ENCODE peak calls at places on chromosomes 12 and 14, in nine cellular contexts. One of them, this sample, is unnamed.

GRCh38 chr12:41234672-41235071 is 46.6 kb downstream of the PDZRN4 start:
- DNase-seq in esophagus muscularis mucosa: no peak
- DNase-seq in GM12865: no peak
- DNase-seq in dorsolateral prefrontal cortex: no peak
- DNase-seq in PC-3: no peak
- DNase-seq in AG04450: no peak
- DNase-seq in heart right ventricle: no peak
- DNase-seq in nephron progenitor cell: peak; percentile 24
- DNase-seq in adrenal gland: no peak
- DNase-seq in this sample: no peak

GRCh38 chr12:53624956-53625355 is 1.2 kb downstream of the ATF7 start:
- DNase-seq in esophagus muscularis mucosa: peak; percentile 64
- DNase-seq in GM12865: no peak
- DNase-seq in dorsolateral prefrontal cortex: no peak
- DNase-seq in PC-3: no peak
- DNase-seq in AG04450: no peak
- DNase-seq in heart right ventricle: no peak
- DNase-seq in nephron progenitor cell: no peak
- DNase-seq in adrenal gland: no peak
- DNase-seq in this sample: no peak

GRCh38 chr12:30613119-30613830 is 82.4 kb downstream of the IPO8 start:
- DNase-seq in esophagus muscularis mucosa: no peak
- DNase-seq in GM12865: no peak
- DNase-seq in dorsolateral prefrontal cortex: no peak
- DNase-seq in PC-3: no peak
- DNase-seq in AG04450: no peak
- DNase-seq in heart right ventricle: no peak
- DNase-seq in nephron progenitor cell: no peak
- DNase-seq in adrenal gland: no peak
- DNase-seq in this sample: no peak

GRCh38 chr12:105852958-105853357 is 285.8 kb downstream of the NUAK1 start:
- DNase-seq in esophagus muscularis mucosa: no peak
- DNase-seq in GM12865: no peak
- DNase-seq in dorsolateral prefrontal cortex: no peak
- DNase-seq in PC-3: no peak
- DNase-seq in AG04450: no peak
- DNase-seq in heart right ventricle: peak; percentile 20
- DNase-seq in nephron progenitor cell: no peak
- DNase-seq in adrenal gland: no peak
- DNase-seq in this sample: no peak

GRCh38 chr12:12214635-12215131 is 52.2 kb downstream of the LRP6 start:
- DNase-seq in esophagus muscularis mucosa: no peak
- DNase-seq in GM12865: peak; percentile 46
- DNase-seq in dorsolateral prefrontal cortex: no peak
- DNase-seq in PC-3: peak; percentile 51
- DNase-seq in AG04450: no peak
- DNase-seq in heart right ventricle: no peak
- DNase-seq in nephron progenitor cell: no peak
- DNase-seq in adrenal gland: no peak
- DNase-seq in this sample: no peak

GRCh38 chr12:114866331-114866730 is 182.4 kb upstream of the TBX3 start:
- DNase-seq in esophagus muscularis mucosa: no peak
- DNase-seq in GM12865: no peak
- DNase-seq in dorsolateral prefrontal cortex: no peak
- DNase-seq in PC-3: no peak
- DNase-seq in AG04450: no peak
- DNase-seq in heart right ventricle: no peak
- DNase-seq in nephron progenitor cell: no peak
- DNase-seq in adrenal gland: no peak
- DNase-seq in this sample: no peak

GRCh38 chr14:31967669-31967975 is 109.5 kb upstream of the ARHGAP5 start:
- DNase-seq in esophagus muscularis mucosa: no peak
- DNase-seq in GM12865: no peak
- DNase-seq in dorsolateral prefrontal cortex: no peak
- DNase-seq in PC-3: no peak
- DNase-seq in AG04450: no peak
- DNase-seq in heart right ventricle: no peak
- DNase-seq in nephron progenitor cell: no peak
- DNase-seq in adrenal gland: no peak
- DNase-seq in this sample: no peak

GRCh38 chr12:122028601-122029560 is 7.2 kb downstream of the BCL7A start:
- DNase-seq in esophagus muscularis mucosa: no peak
- DNase-seq in GM12865: peak; percentile 74
- DNase-seq in dorsolateral prefrontal cortex: no peak
- DNase-seq in PC-3: no peak
- DNase-seq in AG04450: no peak
- DNase-seq in heart right ventricle: no peak
- DNase-seq in nephron progenitor cell: no peak
- DNase-seq in adrenal gland: no peak
- DNase-seq in this sample: no peak

GRCh38 chr12:28306535-28306934 is 116.3 kb downstream of the CCDC91 start:
- DNase-seq in esophagus muscularis mucosa: no peak
- DNase-seq in GM12865: no peak
- DNase-seq in dorsolateral prefrontal cortex: no peak
- DNase-seq in PC-3: no peak
- DNase-seq in AG04450: no peak
- DNase-seq in heart right ventricle: no peak
- DNase-seq in nephron progenitor cell: no peak
- DNase-seq in adrenal gland: no peak
- DNase-seq in this sample: no peak

GRCh38 chr12:11853126-11853525 is 203.7 kb downstream of the ETV6 start:
- DNase-seq in esophagus muscularis mucosa: no peak
- DNase-seq in GM12865: no peak
- DNase-seq in dorsolateral prefrontal cortex: no peak
- DNase-seq in PC-3: no peak
- DNase-seq in AG04450: no peak
- DNase-seq in heart right ventricle: no peak
- DNase-seq in nephron progenitor cell: no peak
- DNase-seq in adrenal gland: no peak
- DNase-seq in this sample: no peak

GRCh38 chr14:105962532-105962931 is 436.1 kb downstream of the TMEM121 start:
- DNase-seq in esophagus muscularis mucosa: no peak
- DNase-seq in GM12865: no peak
- DNase-seq in dorsolateral prefrontal cortex: no peak
- DNase-seq in PC-3: no peak
- DNase-seq in AG04450: no peak
- DNase-seq in heart right ventricle: no peak
- DNase-seq in nephron progenitor cell: no peak
- DNase-seq in adrenal gland: no peak
- DNase-seq in this sample: no peak

GRCh38 chr14:54322668-54323380 is 74.0 kb upstream of the CDKN3 start:
- DNase-seq in esophagus muscularis mucosa: no peak
- DNase-seq in GM12865: no peak
- DNase-seq in dorsolateral prefrontal cortex: no peak
- DNase-seq in PC-3: no peak
- DNase-seq in AG04450: no peak
- DNase-seq in heart right ventricle: no peak
- DNase-seq in nephron progenitor cell: no peak
- DNase-seq in adrenal gland: no peak
- DNase-seq in this sample: no peak

GRCh38 chr12:2198088-2198501 is 145.3 kb downstream of the CACNA1C start:
- DNase-seq in esophagus muscularis mucosa: no peak
- DNase-seq in GM12865: no peak
- DNase-seq in dorsolateral prefrontal cortex: peak; percentile 50
- DNase-seq in PC-3: no peak
- DNase-seq in AG04450: no peak
- DNase-seq in heart right ventricle: no peak
- DNase-seq in nephron progenitor cell: no peak
- DNase-seq in adrenal gland: no peak
- DNase-seq in this sample: no peak

GRCh38 chr12:51994959-51995358 is 11.8 kb upstream of the TAMALIN start:
- DNase-seq in esophagus muscularis mucosa: no peak
- DNase-seq in GM12865: no peak
- DNase-seq in dorsolateral prefrontal cortex: no peak
- DNase-seq in PC-3: no peak
- DNase-seq in AG04450: no peak
- DNase-seq in heart right ventricle: no peak
- DNase-seq in nephron progenitor cell: no peak
- DNase-seq in adrenal gland: no peak
- DNase-seq in this sample: no peak

GRCh38 chr14:59632381-59632780 is 55.8 kb upstream of the CCDC175 start:
- DNase-seq in esophagus muscularis mucosa: no peak
- DNase-seq in GM12865: peak; percentile 55
- DNase-seq in dorsolateral prefrontal cortex: peak; percentile 52
- DNase-seq in PC-3: peak; percentile 87
- DNase-seq in AG04450: no peak
- DNase-seq in heart right ventricle: no peak
- DNase-seq in nephron progenitor cell: peak; percentile 53
- DNase-seq in adrenal gland: no peak
- DNase-seq in this sample: no peak
- TF ChIP-seq CTCF in esophagus muscularis mucosa: peak; percentile 25
- TF ChIP-seq CTCF in GM12865: peak; percentile 60
- TF ChIP-seq CTCF in dorsolateral prefrontal cortex: peak; percentile 54
- TF ChIP-seq CTCF in PC-3: peak; percentile 100
- TF ChIP-seq CTCF in AG04450: peak; percentile 63
- TF ChIP-seq CTCF in heart right ventricle: no peak
- TF ChIP-seq CTCF in nephron progenitor cell: peak; percentile 61
- TF ChIP-seq CTCF in adrenal gland: peak; percentile 42
- TF ChIP-seq CTCF in this sample: peak; percentile 63

GRCh38 chr12:93591137-93591868 is 18.8 kb downstream of the SOCS2 start:
- DNase-seq in esophagus muscularis mucosa: peak; percentile 94
- DNase-seq in GM12865: peak; percentile 62
- DNase-seq in dorsolateral prefrontal cortex: peak; percentile 66
- DNase-seq in PC-3: peak; percentile 68
- DNase-seq in AG04450: peak; percentile 32
- DNase-seq in heart right ventricle: peak; percentile 81
- DNase-seq in nephron progenitor cell: peak; percentile 55
- DNase-seq in adrenal gland: peak; percentile 92
- DNase-seq in this sample: peak; percentile 23
- TF ChIP-seq CTCF in esophagus muscularis mucosa: no peak
- TF ChIP-seq CTCF in GM12865: no peak
- TF ChIP-seq CTCF in dorsolateral prefrontal cortex: no peak
- TF ChIP-seq CTCF in PC-3: no peak
- TF ChIP-seq CTCF in AG04450: no peak
- TF ChIP-seq CTCF in heart right ventricle: no peak
- TF ChIP-seq CTCF in nephron progenitor cell: no peak
- TF ChIP-seq CTCF in adrenal gland: no peak
- TF ChIP-seq CTCF in this sample: no peak

GRCh38 chr12:19573866-19574265 is 134.6 kb downstream of the AEBP2 start:
- DNase-seq in esophagus muscularis mucosa: no peak
- DNase-seq in GM12865: no peak
- DNase-seq in dorsolateral prefrontal cortex: no peak
- DNase-seq in PC-3: no peak
- DNase-seq in AG04450: no peak
- DNase-seq in heart right ventricle: no peak
- DNase-seq in nephron progenitor cell: no peak
- DNase-seq in adrenal gland: no peak
- DNase-seq in this sample: no peak

GRCh38 chr12:19576421-19576925 is 137.2 kb downstream of the AEBP2 start:
- DNase-seq in esophagus muscularis mucosa: no peak
- DNase-seq in GM12865: no peak
- DNase-seq in dorsolateral prefrontal cortex: no peak
- DNase-seq in PC-3: no peak
- DNase-seq in AG04450: peak; percentile 37
- DNase-seq in heart right ventricle: no peak
- DNase-seq in nephron progenitor cell: no peak
- DNase-seq in adrenal gland: no peak
- DNase-seq in this sample: no peak

GRCh38 chr12:19575307-19576243 is 136.3 kb downstream of the AEBP2 start:
- DNase-seq in esophagus muscularis mucosa: no peak
- DNase-seq in GM12865: no peak
- DNase-seq in dorsolateral prefrontal cortex: no peak
- DNase-seq in PC-3: peak; percentile 55
- DNase-seq in AG04450: no peak
- DNase-seq in heart right ventricle: no peak
- DNase-seq in nephron progenitor cell: no peak
- DNase-seq in adrenal gland: peak; percentile 79
- DNase-seq in this sample: no peak

GRCh38 chr12:19572920-19573558 is 133.7 kb downstream of the AEBP2 start:
- DNase-seq in esophagus muscularis mucosa: no peak
- DNase-seq in GM12865: peak; percentile 69
- DNase-seq in dorsolateral prefrontal cortex: no peak
- DNase-seq in PC-3: peak; percentile 70
- DNase-seq in AG04450: no peak
- DNase-seq in heart right ventricle: no peak
- DNase-seq in nephron progenitor cell: peak; percentile 23
- DNase-seq in adrenal gland: no peak
- DNase-seq in this sample: no peak

GRCh38 chr12:19574606-19575005 is 135.3 kb downstream of the AEBP2 start:
- DNase-seq in esophagus muscularis mucosa: no peak
- DNase-seq in GM12865: peak; percentile 6
- DNase-seq in dorsolateral prefrontal cortex: no peak
- DNase-seq in PC-3: no peak
- DNase-seq in AG04450: no peak
- DNase-seq in heart right ventricle: no peak
- DNase-seq in nephron progenitor cell: no peak
- DNase-seq in adrenal gland: no peak
- DNase-seq in this sample: no peak
- TF ChIP-seq CTCF in esophagus muscularis mucosa: no peak
- TF ChIP-seq CTCF in GM12865: no peak
- TF ChIP-seq CTCF in dorsolateral prefrontal cortex: no peak
- TF ChIP-seq CTCF in PC-3: peak; percentile 13
- TF ChIP-seq CTCF in AG04450: peak; percentile 25
- TF ChIP-seq CTCF in heart right ventricle: no peak
- TF ChIP-seq CTCF in nephron progenitor cell: no peak
- TF ChIP-seq CTCF in adrenal gland: no peak
- TF ChIP-seq CTCF in this sample: no peak

DNA sequence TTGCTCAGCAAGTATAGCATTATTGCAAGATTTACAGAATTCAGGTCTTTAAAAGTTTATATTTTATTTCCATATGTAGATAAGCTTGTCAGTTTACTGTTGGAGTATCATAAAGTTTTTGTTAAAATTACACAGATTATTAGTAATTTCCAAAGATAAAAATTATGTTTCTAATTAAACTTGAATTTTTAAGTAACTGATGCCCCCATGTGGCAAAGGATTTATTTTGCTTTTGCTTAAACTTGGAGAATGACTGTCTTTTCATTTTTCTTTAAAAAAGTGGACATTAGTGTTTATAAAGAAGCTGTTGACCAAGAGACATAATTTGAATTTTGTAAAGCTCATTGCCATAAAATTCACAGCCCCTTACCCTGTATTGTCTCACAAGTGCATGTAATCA is 45.8 kb downstream of the ETNK1 start:
- DNase-seq in esophagus muscularis mucosa: no peak
- DNase-seq in GM12865: no peak
- DNase-seq in dorsolateral prefrontal cortex: no peak
- DNase-seq in PC-3: no peak
- DNase-seq in AG04450: no peak
- DNase-seq in heart right ventricle: no peak
- DNase-seq in nephron progenitor cell: no peak
- DNase-seq in adrenal gland: no peak
- DNase-seq in this sample: no peak
- TF ChIP-seq CTCF in esophagus muscularis mucosa: peak; percentile 15
- TF ChIP-seq CTCF in GM12865: no peak
- TF ChIP-seq CTCF in dorsolateral prefrontal cortex: peak; percentile 22
- TF ChIP-seq CTCF in PC-3: peak; percentile 61
- TF ChIP-seq CTCF in AG04450: no peak
- TF ChIP-seq CTCF in heart right ventricle: peak; percentile 33
- TF ChIP-seq CTCF in nephron progenitor cell: no peak
- TF ChIP-seq CTCF in adrenal gland: no peak
- TF ChIP-seq CTCF in this sample: peak; percentile 46

DNA sequence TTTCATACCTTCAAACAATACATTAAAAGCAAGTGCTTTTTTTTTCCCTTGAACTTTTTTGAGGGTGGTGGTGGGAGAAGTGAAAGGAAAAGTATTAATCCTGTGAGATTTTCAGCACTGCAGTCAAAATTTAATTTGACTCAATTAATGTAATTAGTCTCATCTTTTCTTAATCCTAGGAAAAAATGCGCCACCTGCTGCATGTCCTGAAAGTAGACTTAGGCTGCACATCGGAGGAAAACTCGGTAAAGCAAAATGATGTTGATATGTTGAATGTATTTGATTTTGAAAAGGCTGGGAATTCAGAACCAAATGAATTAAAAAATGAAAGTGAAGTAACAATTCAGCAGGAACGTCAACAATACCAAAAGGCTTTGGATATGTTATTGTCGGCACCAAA is 52.2 kb downstream of the SPATA7 start:
- DNase-seq in esophagus muscularis mucosa: no peak
- DNase-seq in GM12865: no peak
- DNase-seq in dorsolateral prefrontal cortex: no peak
- DNase-seq in PC-3: peak; percentile 25
- DNase-seq in AG04450: no peak
- DNase-seq in heart right ventricle: no peak
- DNase-seq in nephron progenitor cell: no peak
- DNase-seq in adrenal gland: no peak
- DNase-seq in this sample: no peak
- TF ChIP-seq CTCF in esophagus muscularis mucosa: no peak
- TF ChIP-seq CTCF in GM12865: no peak
- TF ChIP-seq CTCF in dorsolateral prefrontal cortex: no peak
- TF ChIP-seq CTCF in PC-3: peak; percentile 74
- TF ChIP-seq CTCF in AG04450: peak; percentile 47
- TF ChIP-seq CTCF in heart right ventricle: no peak
- TF ChIP-seq CTCF in nephron progenitor cell: no peak
- TF ChIP-seq CTCF in adrenal gland: peak; percentile 17
- TF ChIP-seq CTCF in this sample: no peak

This sample was measured in progenitor cell of endocrine pancreas.